ENCODE peak calls at places on chromosomes 2 and 18, in seven cellular contexts. D is H9, A is mesendoderm, U is IMR-90, M is mesenchymal stem cell, H is neuronal stem cell, Z is H1. G is an unnamed sample.

GRCh38 chr2:112582314-112582746 is 2.1 kb upstream of the CHCHD5 start:
- DNase-seq in Z (no peak), M (peak), H (no peak), D (no peak), U (peak), A (peak), G (no peak)

GRCh38 chr18:48032876-48033769 is 102.7 kb upstream of the SMAD2 start:
- DNase-seq in H (no peak), M (peak), A (no peak), D (no peak), U (peak), Z (no peak), G (no peak)

GRCh38 chr18:50051288-50051687 is 143.7 kb downstream of the MYO5B start:
- DNase-seq in A (peak), M (no peak), Z (no peak), H (no peak), D (peak), U (no peak), G (peak)

GRCh38 chr2:105541189-105542050 is 142.6 kb upstream of the FHL2 start:
- DNase-seq in Z (peak), U (no peak), M (no peak), H (no peak), D (no peak), A (peak), G (peak)

GRCh38 chr18:75212626-75213110 is 2.1 kb downstream of the TSHZ1 start:
- DNase-seq in M (no peak), A (peak), U (no peak), Z (no peak), H (no peak), D (no peak), G (no peak)

GRCh38 chr2:100292022-100292580 is 30.2 kb downstream of the LONRF2 start:
- DNase-seq in A (peak), U (peak), Z (no peak), D (peak), H (no peak), M (peak), G (peak)

GRCh38 chr2:211923019-211923418 is 615.6 kb downstream of the ERBB4 start:
- DNase-seq in U (no peak), A (peak), D (no peak), M (no peak), H (no peak), Z (no peak), G (no peak)

GRCh38 chr2:74181739-74182138 is 3.1 kb upstream of the MOB1A start:
- DNase-seq in D (no peak), H (no peak), A (no peak), U (no peak), Z (no peak), M (no peak), G (peak)

GRCh38 chr2:233495503-233496496 is 70.8 kb downstream of the USP40 start:
- DNase-seq in Z (no peak), M (no peak), D (no peak), A (no peak), U (no peak), H (no peak), G (no peak)

GRCh38 chr2:45797451-45798230 is 146.2 kb downstream of the PRKCE start:
- DNase-seq in D (no peak), M (no peak), A (no peak), H (no peak), Z (no peak), U (no peak), G (no peak)
- H3K18ac ChIP-seq in D (no peak), M (no peak), A (no peak), H (no peak), Z (no peak), U (no peak), G (no peak)

DNA sequence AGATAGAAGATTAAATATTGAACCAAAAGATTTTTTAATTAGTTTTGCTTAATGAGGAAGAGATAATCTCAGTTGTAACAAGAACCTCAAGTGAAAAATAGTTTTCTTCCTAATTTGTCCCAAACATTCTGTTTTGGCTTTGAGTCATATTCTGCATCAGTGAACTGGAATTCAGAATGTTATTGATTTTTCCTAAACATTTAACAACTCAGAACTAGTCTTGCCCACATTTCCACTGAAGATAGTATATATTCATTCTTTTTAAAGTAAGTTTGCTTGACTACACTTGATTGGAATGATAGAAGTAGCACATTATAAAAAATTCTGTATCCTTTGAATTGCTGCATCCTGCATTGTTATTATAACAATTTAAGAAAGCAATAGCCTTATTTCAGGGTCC is 85.7 kb upstream of the UGP2 start:
- DNase-seq in A (no peak), D (no peak), H (no peak), Z (no peak), M (peak), U (peak), G (no peak)
- H3K18ac ChIP-seq in A (no peak), D (no peak), H (no peak), Z (no peak), M (no peak), U (no peak), G (no peak)

GRCh38 chr18:24757134-24757533 is 296.7 kb downstream of the HRH4 start:
- DNase-seq in U (no peak), M (no peak), A (no peak), Z (no peak), D (no peak), H (no peak), G (no peak)
- H3K18ac ChIP-seq in U (peak), M (no peak), A (no peak), Z (no peak), D (no peak), H (no peak), G (no peak)

GRCh38 chr2:195411219-195411687 is 245.8 kb upstream of the SLC39A10 start:
- DNase-seq in M (no peak), A (no peak), U (peak), Z (no peak), D (no peak), H (no peak), G (no peak)

GRCh38 chr2:195414479-195414878 is 242.5 kb upstream of the SLC39A10 start:
- DNase-seq in Z (no peak), M (no peak), A (no peak), H (no peak), U (no peak), D (no peak), G (no peak)

GRCh38 chr2:195413422-195413821 is 243.6 kb upstream of the SLC39A10 start:
- DNase-seq in H (no peak), A (no peak), Z (no peak), M (peak), D (no peak), U (peak), G (no peak)

GRCh38 chr2:195410272-195410671 is 246.8 kb upstream of the SLC39A10 start:
- DNase-seq in D (no peak), H (no peak), U (no peak), A (no peak), M (no peak), Z (no peak), G (no peak)

DNA sequence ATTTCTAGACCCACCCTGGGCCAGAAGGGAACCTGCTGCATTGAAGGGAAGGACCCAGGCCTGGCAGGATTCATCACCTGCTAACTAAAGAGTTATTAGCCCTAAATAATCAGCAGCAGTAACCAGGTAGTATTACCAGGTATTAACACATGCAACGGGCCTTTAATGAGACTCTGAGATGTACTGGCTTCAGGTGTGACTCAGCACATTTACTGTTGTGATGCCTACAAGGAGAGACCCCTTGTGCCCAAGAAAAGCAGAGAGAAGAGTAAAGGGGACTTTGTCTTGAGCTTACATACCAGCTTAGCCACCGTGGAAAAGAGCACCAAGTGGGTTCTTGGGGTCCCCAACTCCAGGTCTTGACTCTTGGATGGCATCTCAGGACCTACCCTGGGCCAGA is 243.1 kb upstream of the SLC39A10 start:
- DNase-seq in D (no peak), A (peak), H (no peak), U (no peak), Z (no peak), M (no peak), G (no peak)
- H3K18ac ChIP-seq in D (no peak), A (no peak), H (no peak), U (no peak), Z (peak), M (no peak), G (no peak)

GRCh38 chr2:71643674-71644357 is 190.5 kb downstream of the DYSF start:
- DNase-seq in D (no peak), M (no peak), U (no peak), A (peak), H (no peak), Z (no peak), G (peak)
- H3K18ac ChIP-seq in D (no peak), M (no peak), U (no peak), A (no peak), H (no peak), Z (no peak), G (no peak)

GRCh38 chr2:68916226-68916625 is 36.5 kb downstream of the GKN2 start:
- DNase-seq in M (no peak), Z (no peak), A (no peak), U (no peak), H (no peak), D (no peak), G (no peak)

GRCh38 chr2:68915345-68915841 is 37.3 kb downstream of the GKN2 start:
- DNase-seq in D (no peak), A (peak), U (no peak), H (no peak), M (no peak), Z (no peak), G (no peak)

GRCh38 chr2:68920481-68921170 is 32.1 kb downstream of the GKN2 start:
- DNase-seq in Z (no peak), D (no peak), U (no peak), H (no peak), M (no peak), A (no peak), G (no peak)

GRCh38 chr2:68917034-68917718 is 35.5 kb downstream of the GKN2 start:
- DNase-seq in U (no peak), D (no peak), M (peak), Z (no peak), A (no peak), H (no peak), G (no peak)

GRCh38 chr2:68918497-68918896 is 34.2 kb downstream of the GKN2 start:
- DNase-seq in M (no peak), D (no peak), H (no peak), Z (no peak), U (no peak), A (peak), G (peak)
- H3K18ac ChIP-seq in M (peak), D (no peak), H (no peak), Z (no peak), U (no peak), A (no peak), G (no peak)

DNA sequence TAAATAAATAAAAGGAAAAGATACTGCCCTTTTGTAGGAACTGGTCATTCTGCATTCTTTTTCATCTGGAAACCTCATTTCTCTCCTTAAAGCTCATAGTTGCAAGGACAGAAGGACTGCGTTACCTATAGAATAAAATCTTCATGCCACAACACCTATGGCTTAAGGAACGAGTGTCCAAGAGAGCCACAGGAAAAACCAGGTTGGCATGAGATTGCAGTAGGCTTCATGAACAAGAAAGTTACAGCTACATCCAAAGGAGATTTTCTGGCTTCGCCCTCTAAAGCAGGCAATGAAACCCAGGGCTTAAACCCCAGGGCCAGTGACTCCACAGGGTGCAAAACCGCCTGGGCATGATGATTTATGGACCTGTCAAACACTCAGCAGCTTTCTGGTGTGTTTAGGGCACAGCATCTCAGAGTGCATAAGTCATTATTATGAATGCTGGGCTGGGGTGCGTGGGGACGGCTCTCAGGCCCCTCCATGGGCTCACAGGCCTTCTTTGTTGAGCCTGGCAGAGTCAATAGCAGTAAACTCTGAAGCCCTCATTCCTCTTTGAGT is 30.7 kb upstream of the PIEZO2 start:
- DNase-seq in H (no peak), Z (no peak), D (no peak), U (no peak), M (no peak), A (no peak), G (no peak)
- H3K18ac ChIP-seq in H (no peak), Z (no peak), D (no peak), U (no peak), M (no peak), A (no peak), G (no peak)

GRCh38 chr2:189658808-189659207 is 2.5 kb upstream of the ASNSD1 start:
- DNase-seq in M (no peak), Z (no peak), D (no peak), H (no peak), A (no peak), U (no peak), G (no peak)

GRCh38 chr2:189658281-189658680 is 3.0 kb upstream of the ASNSD1 start:
- DNase-seq in A (peak), D (no peak), Z (no peak), M (peak), H (no peak), U (no peak), G (no peak)

GRCh38 chr2:189657867-189658266 is 3.4 kb upstream of the ASNSD1 start:
- DNase-seq in H (no peak), D (no peak), Z (no peak), A (peak), U (peak), M (peak), G (no peak)

GRCh38 chr2:189651284-189651683 is 10.0 kb upstream of the ASNSD1 start:
- DNase-seq in D (no peak), A (no peak), Z (no peak), U (no peak), H (no peak), M (no peak), G (no peak)

GRCh38 chr2:189654641-189655040 is 6.6 kb upstream of the ASNSD1 start:
- DNase-seq in H (no peak), Z (no peak), A (no peak), D (no peak), U (no peak), M (peak), G (no peak)
- H3K18ac ChIP-seq in H (no peak), Z (no peak), A (no peak), D (no peak), U (no peak), M (no peak), G (no peak)

GRCh38 chr2:36352024-36352398 is 3.6 kb upstream of the CRIM1 start:
- DNase-seq in M (peak), A (peak), D (peak), H (no peak), Z (no peak), U (peak), G (no peak)
- H3K18ac ChIP-seq in M (no peak), A (no peak), D (no peak), H (no peak), Z (no peak), U (no peak), G (no peak)

G was measured in trophoblast cell.